ENCODE peak calls at places on chromosomes 3 and 15, in nine cellular contexts. V, K, E, R, A, Y, O, W and H are unnamed samples. For H3K36me3, the result is how much of the 10 kb centered on the place peaks cover.

GRCh38 chr15:75420698-75421097 is 30.8 kb downstream of the SIN3A start:
- DNase-seq in W (no peak), O (no peak), A (peak), E (no peak), R (no peak), V (no peak), K (no peak), Y (no peak), H (no peak)

GRCh38 chr3:109643590-109643989 is 306.2 kb upstream of the DPPA4 start:
- DNase-seq in K (no peak), E (no peak), V (no peak), Y (no peak), A (peak), O (peak), W (no peak), R (no peak), H (no peak)

GRCh38 chr15:26864664-26865191 is 2.1 kb upstream of the GABRA5 start:
- DNase-seq in Y (peak), O (peak), E (no peak), W (peak), R (no peak), K (no peak), A (peak), V (no peak), H (no peak)

GRCh38 chr15:57922780-57923179 is 142.7 kb downstream of the ALDH1A2 start:
- DNase-seq in O (peak), E (no peak), V (peak), K (no peak), R (peak), Y (peak), A (no peak), W (peak), H (no peak)

GRCh38 chr3:197590313-197590962 is 34.7 kb upstream of the BDH1 start:
- DNase-seq in R (no peak), K (no peak), V (no peak), W (no peak), O (peak), A (no peak), E (no peak), Y (peak), H (no peak)

GRCh38 chr15:80840173-80841130 is 61.3 kb downstream of the CEMIP start:
- DNase-seq in K (no peak), V (no peak), O (no peak), W (no peak), A (peak), Y (no peak), E (no peak), R (no peak), H (no peak)

GRCh38 chr3:127065561-127066270 is 82.8 kb downstream of the PLXNA1 start:
- DNase-seq in Y (no peak), W (no peak), O (no peak), K (no peak), A (peak), E (no peak), V (no peak), R (no peak), H (no peak)

GRCh38 chr15:101064795-101065569 is 145.8 kb downstream of the LRRK1 start:
- DNase-seq in E (no peak), R (peak), V (no peak), O (no peak), Y (no peak), A (no peak), W (no peak), K (no peak), H (peak)

GRCh38 chr15:30073915-30074314 is 8.8 kb upstream of the GOLGA8J start:
- DNase-seq in E (no peak), O (no peak), V (no peak), K (no peak), W (no peak), Y (no peak), A (no peak), R (no peak), H (no peak)

GRCh38 chr3:161602451-161602850 is 105.8 kb downstream of the OTOL1 start:
- DNase-seq in R (no peak), K (no peak), W (no peak), Y (no peak), A (peak), E (no peak), V (no peak), O (no peak), H (no peak)

GRCh38 chr3:2910997-2911396 is 199.2 kb downstream of the IL5RA start:
- DNase-seq in A (no peak), O (no peak), E (no peak), W (no peak), V (no peak), K (no peak), Y (no peak), R (no peak), H (no peak)

GRCh38 chr3:11136871-11137626 is 17.2 kb upstream of the HRH1 start:
- DNase-seq in Y (no peak), K (peak), V (no peak), O (no peak), R (peak), E (peak), W (peak), A (peak), H (peak)

GRCh38 chr15:78640840-78641733 is at the start of gene CHRNB4:
- DNase-seq in Y (no peak), W (peak), V (no peak), E (peak), R (no peak), K (no peak), O (peak), A (peak), H (no peak)

GRCh38 chr3:140035856-140036255 is 100.9 kb downstream of the CLSTN2 start:
- DNase-seq in Y (no peak), E (no peak), R (no peak), K (no peak), V (no peak), A (no peak), W (no peak), O (no peak), H (no peak)

GRCh38 chr15:89179966-89180875 is 41.2 kb downstream of the RLBP1 start:
- DNase-seq in A (no peak), Y (no peak), V (no peak), R (no peak), E (no peak), W (no peak), K (no peak), O (no peak), H (no peak)

GRCh38 chr15:85730001-85730820 is 64.5 kb downstream of the KLHL25 start:
- DNase-seq in R (no peak), W (peak), V (no peak), O (peak), Y (no peak), K (no peak), E (peak), A (peak), H (no peak)

GRCh38 chr3:150840733-150841515 is 64.3 kb downstream of the MINDY4B start:
- DNase-seq in R (no peak), E (no peak), W (no peak), V (no peak), O (no peak), K (no peak), A (no peak), Y (no peak), H (no peak)

GRCh38 chr15:93348711-93349110 is 259.7 kb upstream of the RGMA start:
- DNase-seq in K (no peak), W (no peak), E (no peak), Y (no peak), R (no peak), A (no peak), O (no peak), V (no peak), H (no peak)

GRCh38 chr3:69665026-69665739 is 74.1 kb upstream of the MITF start:
- DNase-seq in R (peak), O (peak), W (peak), A (peak), K (no peak), E (no peak), V (no peak), Y (peak), H (no peak)

GRCh38 chr3:110413291-110413690 is 658.3 kb upstream of the NECTIN3 start:
- DNase-seq in E (no peak), R (no peak), O (no peak), V (no peak), A (no peak), K (no peak), Y (no peak), W (no peak), H (no peak)

GRCh38 chr15:60656041-60656440 is 177.1 kb upstream of the ICE2 start:
- DNase-seq in W (no peak), O (no peak), Y (no peak), V (no peak), K (no peak), E (no peak), A (no peak), R (no peak), H (no peak)

GRCh38 chr3:71152039-71152891 is 431.3 kb downstream of the FOXP1 start:
- DNase-seq in E (no peak), R (no peak), W (no peak), K (no peak), V (no peak), Y (no peak), O (no peak), A (no peak), H (no peak)

GRCh38 chr15:60740787-60741354 is 261.9 kb upstream of the ICE2 start:
- DNase-seq in O (no peak), W (no peak), E (no peak), R (no peak), A (peak), V (no peak), K (no peak), Y (no peak), H (no peak)

GRCh38 chr15:55132672-55133071 is 64.1 kb downstream of the RSL24D1 start:
- DNase-seq in K (no peak), O (no peak), A (no peak), E (no peak), V (no peak), R (no peak), W (no peak), Y (no peak), H (no peak)

GRCh38 chr3:16801223-16801622 is 83.5 kb upstream of the PLCL2 start:
- DNase-seq in R (no peak), Y (no peak), V (no peak), K (no peak), O (no peak), W (no peak), A (no peak), E (no peak), H (no peak)

GRCh38 chr3:43620953-43621405 is 832 bp downstream of the ANO10 start:
- DNase-seq in O (peak), V (no peak), W (no peak), R (no peak), K (no peak), Y (no peak), E (no peak), A (peak), H (no peak)

GRCh38 chr3:65928110-65928509 is 110.6 kb downstream of the MAGI1 start:
- DNase-seq in R (no peak), V (no peak), K (no peak), Y (peak), A (no peak), O (peak), E (no peak), W (no peak), H (no peak)

GRCh38 chr3:48997714-48998637 is 7.9 kb downstream of the P4HTM start:
- DNase-seq in E (no peak), Y (no peak), K (no peak), W (peak), V (no peak), O (no peak), R (no peak), A (no peak), H (no peak)

GRCh38 chr3:13136426-13136825 is 63.2 kb upstream of the IQSEC1 start:
- DNase-seq in E (no peak), R (no peak), A (no peak), K (no peak), V (no peak), W (no peak), O (no peak), Y (no peak), H (peak)

GRCh38 chr3:51390600-51391074 is 448 bp upstream of the RBM15B start:
- DNase-seq in W (no peak), E (no peak), V (no peak), R (no peak), A (no peak), Y (no peak), O (no peak), K (no peak), H (no peak)

GRCh38 chr3:51391075-51391565 is at the start of gene RBM15B:
- DNase-seq in E (peak), Y (peak), R (peak), K (peak), W (peak), A (peak), V (peak), O (peak), H (peak)

GRCh38 chr3:51393096-51393495 is 2.0 kb downstream of the RBM15B start:
- DNase-seq in A (no peak), V (no peak), O (no peak), R (no peak), E (no peak), Y (no peak), K (no peak), W (no peak), H (no peak)

GRCh38 chr3:51392301-51393095 is 1.4 kb downstream of the RBM15B start:
- DNase-seq in Y (no peak), O (no peak), V (no peak), W (no peak), E (no peak), R (no peak), A (no peak), K (peak), H (no peak)

DNA sequence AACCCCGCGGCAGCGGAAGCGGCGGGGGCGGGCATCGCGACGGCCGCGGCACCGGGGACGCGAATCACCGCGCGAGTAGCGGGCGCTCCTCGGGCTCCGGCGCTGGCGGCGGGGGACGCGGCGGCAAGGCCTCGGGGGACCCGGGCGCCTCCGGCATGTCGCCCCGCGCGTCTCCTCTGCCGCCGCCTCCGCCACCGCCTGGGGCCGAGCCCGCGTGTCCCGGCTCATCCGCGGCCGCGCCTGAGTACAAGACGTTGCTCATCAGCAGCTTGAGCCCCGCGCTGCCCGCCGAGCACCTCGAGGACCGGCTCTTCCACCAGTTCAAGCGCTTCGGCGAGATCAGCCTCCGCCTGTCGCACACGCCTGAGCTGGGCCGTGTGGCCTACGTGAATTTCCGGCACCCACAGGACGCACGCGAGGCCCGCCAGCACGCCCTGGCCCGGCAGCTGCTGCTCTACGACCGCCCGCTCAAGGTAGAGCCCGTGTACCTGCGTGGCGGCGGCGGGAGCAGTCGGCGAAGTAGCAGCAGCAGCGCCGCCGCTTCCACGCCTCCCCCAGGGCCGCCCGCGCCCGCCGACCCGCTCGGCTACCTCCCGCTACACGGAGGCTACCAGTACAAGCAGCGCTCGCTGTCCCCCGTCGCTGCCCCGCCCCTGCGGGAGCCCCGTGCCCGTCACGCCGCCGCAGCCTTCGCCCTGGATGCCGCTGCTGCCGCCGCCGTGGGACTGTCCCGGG is 648 bp downstream of the RBM15B start:
- DNase-seq in Y (peak), R (no peak), K (no peak), O (peak), V (no peak), W (peak), E (no peak), A (peak), H (no peak)
- H3K36me3 ChIP-seq in Y (half or more), R (half or more), K (half or more), O (under half), V (half or more), W (under half), E (half or more), A (under half), H (half or more)

GRCh38 chr15:68373028-68373427 is 58.9 kb downstream of the ITGA11 start:
- DNase-seq in E (no peak), O (no peak), V (no peak), W (no peak), A (no peak), K (peak), Y (no peak), R (no peak), H (no peak)

GRCh38 chr15:68371160-68371559 is 60.8 kb downstream of the ITGA11 start:
- DNase-seq in W (no peak), V (no peak), O (no peak), A (no peak), Y (no peak), R (no peak), K (no peak), E (no peak), H (peak)

GRCh38 chr15:68372291-68372811 is 59.6 kb downstream of the ITGA11 start:
- DNase-seq in E (no peak), V (no peak), R (no peak), A (peak), W (peak), O (no peak), K (peak), Y (no peak), H (peak)

GRCh38 chr15:68370768-68371151 is 61.2 kb downstream of the ITGA11 start:
- DNase-seq in V (no peak), A (no peak), W (no peak), Y (no peak), R (no peak), O (no peak), E (no peak), K (no peak), H (peak)

GRCh38 chr15:68371851-68372250 is 60.1 kb downstream of the ITGA11 start:
- DNase-seq in Y (no peak), V (no peak), K (no peak), E (no peak), O (no peak), W (no peak), A (no peak), R (no peak), H (peak)
- H3K36me3 ChIP-seq in Y (under half), V (under half), K (under half), E (under half), O (under half), W (under half), A (under half), R (under half), H (under half)

DNA sequence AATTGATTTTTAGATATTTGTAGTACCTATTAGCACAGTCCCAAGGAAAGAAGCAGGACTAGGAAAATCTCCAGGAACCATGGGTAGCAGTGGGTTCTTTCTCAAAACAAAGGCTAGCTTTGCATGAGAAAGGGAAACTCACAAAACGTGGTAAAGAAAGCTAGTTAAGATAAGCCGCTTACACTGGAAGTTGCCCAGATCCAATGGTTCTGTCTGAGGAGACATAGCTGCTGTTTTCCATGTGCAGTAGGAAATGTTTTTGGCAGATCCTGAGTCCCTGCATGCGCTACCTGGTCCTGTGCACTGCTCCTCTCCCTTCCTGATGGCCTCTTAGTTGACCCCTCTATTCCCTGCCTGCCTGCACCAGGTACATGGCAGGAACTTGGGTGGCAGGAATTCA is 60.4 kb downstream of the TFG start:
- DNase-seq in V (no peak), A (no peak), K (no peak), W (no peak), Y (no peak), O (no peak), E (no peak), R (no peak), H (no peak)
- H3K36me3 ChIP-seq in V (under half), A (under half), K (under half), W (under half), Y (under half), O (under half), E (under half), R (under half), H (under half)

GRCh38 chr15:68608206-68608843 is 29.5 kb downstream of the CORO2B start:
- DNase-seq in V (peak), A (no peak), R (peak), Y (no peak), E (no peak), O (no peak), K (no peak), W (no peak), H (peak)
- H3K36me3 ChIP-seq in V (under half), A (under half), R (under half), Y (under half), E (under half), O (under half), K (under half), W (under half), H (under half)

DNA sequence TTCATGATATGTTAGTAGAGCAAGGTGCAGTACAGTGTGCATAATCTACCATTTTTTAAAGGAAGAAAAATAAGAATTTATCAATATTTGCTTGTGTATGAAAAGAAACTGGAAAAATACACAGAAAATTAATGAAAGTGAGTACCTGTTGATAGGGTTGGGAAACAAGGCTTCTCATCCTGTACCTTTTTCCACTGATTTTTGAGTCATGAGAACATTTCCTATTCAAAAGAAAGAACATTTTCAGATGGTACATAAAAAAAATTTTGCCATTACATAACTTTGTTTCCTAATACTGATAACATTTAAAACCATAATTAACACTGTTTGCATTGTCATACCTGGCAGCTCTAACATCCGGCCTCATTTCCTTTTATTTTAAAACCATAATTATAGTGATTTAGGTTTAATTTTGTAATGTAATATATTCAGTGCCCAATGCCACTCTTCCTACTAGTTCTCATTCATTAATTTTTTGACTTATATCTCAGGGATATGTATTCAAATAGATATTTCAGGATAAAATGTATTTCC is 11.7 kb downstream of the NKTR start:
- DNase-seq in A (no peak), V (no peak), K (no peak), O (no peak), E (no peak), W (no peak), R (no peak), Y (no peak), H (no peak)
- H3K36me3 ChIP-seq in A (under half), V (under half), K (under half), O (under half), E (under half), W (half or more), R (under half), Y (under half), H (under half)